ENCODE peak calls at places on chromosomes 11 and 22, in four cellular contexts. One of them, this sample, is unnamed.

GRCh38 chr11:46369458-46370152 is 11.9 kb upstream of the MDK start:
- DNase-seq in HepG2: peak; percentile 70
- DNase-seq in K562: peak; percentile 71
- DNase-seq in GM12878: no peak
- DNase-seq in this sample: peak; percentile 49

GRCh38 chr11:67366546-67366945 is 6.9 kb downstream of the CLCF1 start:
- DNase-seq in HepG2: no peak
- DNase-seq in K562: no peak
- DNase-seq in GM12878: no peak
- DNase-seq in this sample: no peak

GRCh38 chr11:121451982-121452608 is at the start of gene SORL1:
- DNase-seq in HepG2: peak; percentile 62
- DNase-seq in K562: peak; percentile 24
- DNase-seq in GM12878: no peak
- DNase-seq in this sample: peak; percentile 26

GRCh38 chr11:122126024-122126678 is 10.1 kb upstream of the BLID start:
- DNase-seq in HepG2: no peak
- DNase-seq in K562: no peak
- DNase-seq in GM12878: no peak
- DNase-seq in this sample: no peak

GRCh38 chr11:116167706-116168458 is 604.9 kb downstream of the BUD13 start:
- DNase-seq in HepG2: no peak
- DNase-seq in K562: no peak
- DNase-seq in GM12878: no peak
- DNase-seq in this sample: no peak

GRCh38 chr11:79437981-79438630 is 2.7 kb downstream of the TENM4 start:
- DNase-seq in HepG2: no peak
- DNase-seq in K562: no peak
- DNase-seq in GM12878: no peak
- DNase-seq in this sample: no peak

GRCh38 chr22:44191036-44191454 is 10.3 kb downstream of the PARVG start:
- DNase-seq in HepG2: no peak
- DNase-seq in K562: no peak
- DNase-seq in GM12878: no peak
- DNase-seq in this sample: no peak

GRCh38 chr11:2790581-2790925 is 90.8 kb upstream of the KCNQ1OT1 start:
- DNase-seq in HepG2: no peak
- DNase-seq in K562: no peak
- DNase-seq in GM12878: no peak
- DNase-seq in this sample: no peak

GRCh38 chr11:4095509-4096230 is 1.1 kb downstream of the RRM1 start:
- DNase-seq in HepG2: peak; percentile 44
- DNase-seq in K562: peak; percentile 27
- DNase-seq in GM12878: no peak
- DNase-seq in this sample: peak; percentile 20

GRCh38 chr11:74443071-74443864 is 24.1 kb downstream of the KCNE3 start:
- DNase-seq in HepG2: peak; percentile 56
- DNase-seq in K562: no peak
- DNase-seq in GM12878: no peak
- DNase-seq in this sample: peak; percentile 70

GRCh38 chr11:103326070-103326794 is 217.0 kb downstream of the DYNC2H1 start:
- DNase-seq in HepG2: peak; percentile 51
- DNase-seq in K562: peak; percentile 10
- DNase-seq in GM12878: peak; percentile 17
- DNase-seq in this sample: peak; percentile 77

GRCh38 chr11:94513091-94513490 is 830 bp downstream of the C11orf97 start:
- DNase-seq in HepG2: peak; percentile 72
- DNase-seq in K562: no peak
- DNase-seq in GM12878: no peak
- DNase-seq in this sample: no peak

GRCh38 chr22:24046024-24046423 is 34.9 kb downstream of the CABIN1 start:
- DNase-seq in HepG2: no peak
- DNase-seq in K562: no peak
- DNase-seq in GM12878: peak; percentile 16
- DNase-seq in this sample: no peak

GRCh38 chr11:72625746-72626636 is 48.2 kb downstream of the PDE2A start:
- DNase-seq in HepG2: peak; percentile 53
- DNase-seq in K562: peak; percentile 41
- DNase-seq in GM12878: no peak
- DNase-seq in this sample: peak; percentile 85

GRCh38 chr11:76232026-76232665 is 25.8 kb upstream of the WNT11 start:
- DNase-seq in HepG2: no peak
- DNase-seq in K562: peak; percentile 27
- DNase-seq in GM12878: peak; percentile 17
- DNase-seq in this sample: no peak

GRCh38 chr11:33227578-33228261 is 29.5 kb upstream of the HIPK3 start:
- DNase-seq in HepG2: no peak
- DNase-seq in K562: no peak
- DNase-seq in GM12878: no peak
- DNase-seq in this sample: no peak

GRCh38 chr11:120173771-120174170 is 35.9 kb upstream of the TRIM29 start:
- DNase-seq in HepG2: no peak
- DNase-seq in K562: no peak
- DNase-seq in GM12878: no peak
- DNase-seq in this sample: no peak

GRCh38 chr11:44120169-44120568 is 24.7 kb downstream of the EXT2 start:
- DNase-seq in HepG2: no peak
- DNase-seq in K562: peak; percentile 37
- DNase-seq in GM12878: no peak
- DNase-seq in this sample: no peak

GRCh38 chr11:71946144-71946571 is 17.3 kb downstream of the RNF121 start:
- DNase-seq in HepG2: peak; percentile 22
- DNase-seq in K562: no peak
- DNase-seq in GM12878: no peak
- DNase-seq in this sample: peak; percentile 76

GRCh38 chr11:131910491-131911387 is 540.3 kb downstream of the NTM start:
- DNase-seq in HepG2: no peak
- DNase-seq in K562: no peak
- DNase-seq in GM12878: no peak
- DNase-seq in this sample: peak; percentile 43

GRCh38 chr22:35882226-35883027 is 146.2 kb downstream of the RBFOX2 start:
- DNase-seq in HepG2: no peak
- DNase-seq in K562: no peak
- DNase-seq in GM12878: no peak
- DNase-seq in this sample: peak; percentile 47

GRCh38 chr11:6616596-6617250 is 2.5 kb downstream of the TPP1 start:
- DNase-seq in HepG2: no peak
- DNase-seq in K562: no peak
- DNase-seq in GM12878: no peak
- DNase-seq in this sample: no peak

GRCh38 chr11:64902102-64902900 is 14.7 kb downstream of the ATG2A start:
- DNase-seq in HepG2: no peak
- DNase-seq in K562: peak; percentile 21
- DNase-seq in GM12878: no peak
- DNase-seq in this sample: no peak

GRCh38 chr11:74949748-74950127 is 672 bp downstream of the SPCS2 start:
- DNase-seq in HepG2: no peak
- DNase-seq in K562: no peak
- DNase-seq in GM12878: no peak
- DNase-seq in this sample: peak; percentile 36

GRCh38 chr22:45292675-45293402 is 8.1 kb downstream of the UPK3A start:
- DNase-seq in HepG2: no peak
- DNase-seq in K562: no peak
- DNase-seq in GM12878: no peak
- DNase-seq in this sample: no peak

GRCh38 chr22:45298934-45299505 is 10.7 kb upstream of the FAM118A start:
- DNase-seq in HepG2: no peak
- DNase-seq in K562: no peak
- DNase-seq in GM12878: no peak
- DNase-seq in this sample: no peak

GRCh38 chr22:45295492-45295891 is 10.7 kb downstream of the UPK3A start:
- DNase-seq in HepG2: no peak
- DNase-seq in K562: no peak
- DNase-seq in GM12878: no peak
- DNase-seq in this sample: no peak

GRCh38 chr22:45294030-45294429 is 9.3 kb downstream of the UPK3A start:
- DNase-seq in HepG2: no peak
- DNase-seq in K562: no peak
- DNase-seq in GM12878: no peak
- DNase-seq in this sample: no peak

GRCh38 chr22:45296628-45297297 is 12.0 kb downstream of the UPK3A start:
- DNase-seq in HepG2: no peak
- DNase-seq in K562: no peak
- DNase-seq in GM12878: no peak
- DNase-seq in this sample: no peak
- TF ChIP-seq MYC in HepG2: no peak
- TF ChIP-seq MYC in K562: no peak
- TF ChIP-seq MYC in GM12878: no peak
- TF ChIP-seq MYC in this sample: no peak

DNA sequence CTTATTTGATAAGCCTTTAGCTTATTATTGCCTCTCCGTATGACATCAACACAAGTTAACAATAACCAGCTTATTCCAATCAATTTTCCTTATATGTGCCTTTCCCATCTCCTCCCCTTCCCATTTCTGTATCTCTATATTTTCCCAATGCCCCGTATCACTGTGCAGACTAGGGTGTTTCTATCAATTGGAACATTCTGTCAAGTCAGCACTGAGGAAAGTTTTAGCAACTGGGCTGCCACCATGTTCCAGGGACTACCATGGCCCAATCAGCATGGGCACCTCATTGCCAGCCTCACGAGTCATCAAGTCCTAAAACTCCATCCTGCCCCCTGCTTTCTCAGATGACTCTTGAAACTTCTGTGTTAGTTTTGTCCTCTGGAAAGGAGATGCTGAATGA is 973.1 kb upstream of the CNTN5 start:
- DNase-seq in HepG2: no peak
- DNase-seq in K562: no peak
- DNase-seq in GM12878: no peak
- DNase-seq in this sample: no peak
- H3K36me3 ChIP-seq in HepG2: no peaks in the 10 kb centered on the region
- H3K36me3 ChIP-seq in K562: no peaks in the 10 kb centered on the region
- H3K36me3 ChIP-seq in GM12878: no peaks in the 10 kb centered on the region
- H3K36me3 ChIP-seq in this sample: no peaks in the 10 kb centered on the region

GRCh38 chr11:59208956-59209355 is 3.8 kb downstream of the MPEG1 start:
- DNase-seq in HepG2: no peak
- DNase-seq in K562: no peak
- DNase-seq in GM12878: no peak
- DNase-seq in this sample: no peak

GRCh38 chr11:59206635-59207034 is 6.1 kb downstream of the MPEG1 start:
- DNase-seq in HepG2: peak; percentile 42
- DNase-seq in K562: peak; percentile 32
- DNase-seq in GM12878: no peak
- DNase-seq in this sample: peak; percentile 41

GRCh38 chr11:59204736-59205135 is 8.0 kb downstream of the MPEG1 start:
- DNase-seq in HepG2: no peak
- DNase-seq in K562: no peak
- DNase-seq in GM12878: no peak
- DNase-seq in this sample: no peak

GRCh38 chr11:59205664-59206063 is 7.1 kb downstream of the MPEG1 start:
- DNase-seq in HepG2: no peak
- DNase-seq in K562: no peak
- DNase-seq in GM12878: no peak
- DNase-seq in this sample: no peak

GRCh38 chr11:59207988-59208432 is 4.7 kb downstream of the MPEG1 start:
- DNase-seq in HepG2: peak; percentile 48
- DNase-seq in K562: peak; percentile 30
- DNase-seq in GM12878: peak; percentile 89
- DNase-seq in this sample: peak; percentile 41
- TF ChIP-seq MYC in HepG2: no peak
- TF ChIP-seq MYC in K562: no peak
- TF ChIP-seq MYC in GM12878: no peak
- TF ChIP-seq MYC in this sample: no peak

DNA sequence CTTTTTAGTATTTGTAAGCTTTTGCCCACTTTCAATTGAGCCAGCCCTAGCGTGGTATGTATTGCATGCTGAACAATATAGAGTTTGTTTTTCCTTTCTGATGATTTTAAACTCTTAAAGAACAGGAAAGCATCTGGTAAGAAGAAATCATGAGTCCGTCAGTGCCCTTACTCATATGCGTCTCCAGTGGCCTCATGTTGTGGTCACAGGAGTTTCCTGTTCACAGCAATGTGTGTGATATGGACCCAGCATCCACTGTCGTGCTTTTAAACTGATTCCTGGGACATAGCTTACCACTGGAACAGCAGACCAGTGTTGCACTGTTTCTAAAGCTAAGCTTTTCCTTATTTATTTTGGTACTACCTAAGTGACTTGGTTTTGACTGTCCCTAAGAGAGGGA is 40.1 kb downstream of the BID start:
- DNase-seq in HepG2: no peak
- DNase-seq in K562: no peak
- DNase-seq in GM12878: peak; percentile 8
- DNase-seq in this sample: peak; percentile 30
- H3K36me3 ChIP-seq in HepG2: peaks cover 39% of the 10 kb centered on the region
- H3K36me3 ChIP-seq in K562: peaks cover 86% of the 10 kb centered on the region
- H3K36me3 ChIP-seq in GM12878: peaks cover 23% of the 10 kb centered on the region
- H3K36me3 ChIP-seq in this sample: peaks cover 17% of the 10 kb centered on the region